ENCODE peak calls at places on chromosomes 4 and X, in four cellular contexts. One of them, this sample, is unnamed.

GRCh38 chrX:132470830-132471229 is 18.0 kb downstream of the MBNL3 start:
- DNase-seq in K562: no peak
- DNase-seq in HepG2: no peak
- DNase-seq in GM12878: no peak
- DNase-seq in this sample: no peak

GRCh38 chr4:94827481-94828110 is 69.8 kb downstream of the BMPR1B start:
- DNase-seq in GM12878: no peak
- DNase-seq in K562: peak
- DNase-seq in HepG2: no peak
- DNase-seq in this sample: peak

GRCh38 chr4:126850286-126850685 is 782.5 kb upstream of the INTU start:
- DNase-seq in HepG2: no peak
- DNase-seq in K562: peak
- DNase-seq in GM12878: no peak
- DNase-seq in this sample: peak

GRCh38 chr4:45453258-45453841 is 670.5 kb downstream of the GABRG1 start:
- DNase-seq in HepG2: peak
- DNase-seq in K562: no peak
- DNase-seq in GM12878: no peak
- DNase-seq in this sample: no peak

GRCh38 chrX:77160301-77160700 is 286.9 kb upstream of the FGF16 start:
- DNase-seq in K562: no peak
- DNase-seq in HepG2: no peak
- DNase-seq in GM12878: no peak
- DNase-seq in this sample: no peak

GRCh38 chrX:110000854-110001701 is 1.8 kb upstream of the TMEM164 start:
- DNase-seq in K562: no peak
- DNase-seq in HepG2: no peak
- DNase-seq in GM12878: no peak
- DNase-seq in this sample: no peak

GRCh38 chrX:72142094-72142843 is 10.6 kb upstream of the RTL5 start:
- DNase-seq in GM12878: no peak
- DNase-seq in K562: no peak
- DNase-seq in HepG2: no peak
- DNase-seq in this sample: no peak

GRCh38 chrX:369563-370101 is 17.1 kb downstream of the PPP2R3B start:
- DNase-seq in GM12878: no peak
- DNase-seq in HepG2: no peak
- DNase-seq in K562: peak
- DNase-seq in this sample: no peak

GRCh38 chr4:2289311-2289954 is 27.5 kb upstream of the MXD4 start:
- DNase-seq in HepG2: no peak
- DNase-seq in GM12878: no peak
- DNase-seq in K562: no peak
- DNase-seq in this sample: no peak

GRCh38 chr4:53886090-53886489 is 178.3 kb downstream of the CHIC2 start:
- DNase-seq in K562: no peak
- DNase-seq in GM12878: no peak
- DNase-seq in HepG2: peak
- DNase-seq in this sample: no peak

GRCh38 chr4:33882246-33882990 is 2361.9 kb downstream of the ARAP2 start:
- DNase-seq in GM12878: no peak
- DNase-seq in HepG2: no peak
- DNase-seq in K562: no peak
- DNase-seq in this sample: no peak

GRCh38 chr4:108103096-108103495 is 65.6 kb downstream of the LEF1 start:
- DNase-seq in HepG2: no peak
- DNase-seq in GM12878: no peak
- DNase-seq in K562: no peak
- DNase-seq in this sample: no peak

GRCh38 chrX:70421618-70422017 is 1.5 kb upstream of the GDPD2 start:
- DNase-seq in K562: no peak
- DNase-seq in HepG2: no peak
- DNase-seq in GM12878: no peak
- DNase-seq in this sample: no peak

DNA sequence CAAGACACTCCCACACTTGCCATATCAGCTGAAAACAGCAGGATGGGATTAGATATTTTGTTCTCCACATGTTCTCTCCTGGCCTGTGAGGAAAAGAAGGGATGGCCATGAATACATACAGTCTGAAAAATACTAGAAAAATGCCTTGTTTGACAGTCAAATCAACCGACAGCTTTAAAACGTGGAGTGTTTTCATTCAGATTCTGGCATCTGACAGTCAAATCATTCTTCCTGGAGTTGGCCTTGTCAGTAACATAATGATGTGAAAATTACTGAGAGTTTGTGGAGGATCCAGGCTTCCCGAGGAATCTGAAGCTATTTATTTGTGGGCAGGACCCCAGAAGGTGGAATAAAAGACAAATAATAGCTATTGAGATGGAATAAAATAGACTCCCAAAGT is 188.2 kb downstream of the LDB2 start:
- DNase-seq in GM12878: no peak
- DNase-seq in HepG2: no peak
- DNase-seq in K562: no peak
- DNase-seq in this sample: no peak
- TF ChIP-seq REST in GM12878: no peak
- TF ChIP-seq REST in HepG2: no peak
- TF ChIP-seq REST in K562: no peak
- TF ChIP-seq REST in this sample: no peak

GRCh38 chr4:128241425-128241913 is 46.1 kb downstream of the PGRMC2 start:
- DNase-seq in K562: no peak
- DNase-seq in HepG2: peak
- DNase-seq in GM12878: no peak
- DNase-seq in this sample: peak
- TF ChIP-seq KDM1A in K562: no peak
- TF ChIP-seq KDM1A in HepG2: no peak
- TF ChIP-seq KDM1A in GM12878: no peak
- TF ChIP-seq KDM1A in this sample: no peak

GRCh38 chr4:105943234-105943633 is 48.0 kb downstream of the NPNT start:
- DNase-seq in GM12878: no peak
- DNase-seq in K562: no peak
- DNase-seq in HepG2: no peak
- DNase-seq in this sample: no peak
- TF ChIP-seq REST in GM12878: no peak
- TF ChIP-seq REST in K562: no peak
- TF ChIP-seq REST in HepG2: no peak
- TF ChIP-seq REST in this sample: no peak

DNA sequence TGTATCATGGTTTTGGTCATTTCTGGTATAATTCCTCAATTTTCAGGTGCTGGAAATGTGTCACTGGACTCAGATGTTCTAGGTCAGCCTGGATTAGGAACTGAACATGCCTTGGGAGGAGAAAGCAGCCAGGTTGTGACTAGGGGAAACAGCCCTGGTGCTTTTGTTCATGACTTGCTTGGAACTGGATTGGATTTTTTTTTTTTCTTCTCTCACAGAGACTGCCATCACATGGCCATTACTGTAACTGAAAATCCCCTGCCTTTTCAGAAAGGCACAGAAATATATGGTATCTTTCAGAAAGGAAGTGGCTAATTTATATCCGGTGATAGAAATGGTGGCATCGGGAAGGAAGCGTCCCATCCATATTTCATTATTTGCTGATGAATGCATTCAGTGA is 34.6 kb downstream of the SEPTIN11 start:
- DNase-seq in HepG2: peak
- DNase-seq in GM12878: peak
- DNase-seq in K562: peak
- DNase-seq in this sample: no peak
- TF ChIP-seq KDM1A in HepG2: no peak
- TF ChIP-seq KDM1A in GM12878: no peak
- TF ChIP-seq KDM1A in K562: no peak
- TF ChIP-seq KDM1A in this sample: no peak

GRCh38 chr4:41258783-41259182 is 2.1 kb downstream of the UCHL1 start:
- DNase-seq in HepG2: peak
- DNase-seq in K562: no peak
- DNase-seq in GM12878: no peak
- DNase-seq in this sample: peak

GRCh38 chr4:41256131-41256739 is 493 bp upstream of the UCHL1 start:
- DNase-seq in GM12878: no peak
- DNase-seq in K562: no peak
- DNase-seq in HepG2: no peak
- DNase-seq in this sample: peak

GRCh38 chr4:41257257-41257900 is 651 bp downstream of the UCHL1 start:
- DNase-seq in GM12878: no peak
- DNase-seq in K562: no peak
- DNase-seq in HepG2: no peak
- DNase-seq in this sample: peak

GRCh38 chr4:41257901-41258300 is 1.2 kb downstream of the UCHL1 start:
- DNase-seq in HepG2: no peak
- DNase-seq in GM12878: no peak
- DNase-seq in K562: no peak
- DNase-seq in this sample: no peak

GRCh38 chr4:41256740-41257256 is at the start of gene UCHL1:
- DNase-seq in K562: no peak
- DNase-seq in GM12878: no peak
- DNase-seq in HepG2: no peak
- DNase-seq in this sample: peak
- TF ChIP-seq REST in K562: no peak
- TF ChIP-seq REST in GM12878: no peak
- TF ChIP-seq REST in HepG2: no peak
- TF ChIP-seq REST in this sample: peak

DNA sequence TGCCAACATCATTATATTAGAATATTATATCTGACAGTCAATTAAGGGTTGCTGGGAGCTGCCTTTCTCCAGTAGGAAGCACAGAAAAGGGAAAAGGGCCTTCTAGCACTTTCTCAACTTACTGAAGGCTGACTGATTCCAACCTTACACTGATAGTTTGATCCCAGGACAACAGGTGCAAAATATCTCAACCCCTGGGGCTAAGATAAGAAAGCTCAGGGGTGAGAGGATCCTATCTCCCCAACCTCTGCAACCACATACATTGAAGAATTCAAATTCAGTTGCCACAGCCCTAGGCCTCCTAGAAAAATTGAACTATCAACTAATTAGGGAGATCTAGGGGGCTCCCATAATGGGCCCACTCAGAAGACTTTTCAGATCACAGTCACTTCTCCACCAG is 179.1 kb upstream of the GPRIN3 start:
- DNase-seq in GM12878: no peak
- DNase-seq in HepG2: no peak
- DNase-seq in K562: no peak
- DNase-seq in this sample: no peak
- TF ChIP-seq KDM1A in GM12878: no peak
- TF ChIP-seq KDM1A in HepG2: no peak
- TF ChIP-seq KDM1A in K562: no peak
- TF ChIP-seq KDM1A in this sample: no peak

GRCh38 chr4:65839288-65839919 is 169.1 kb upstream of the EPHA5 start:
- DNase-seq in HepG2: no peak
- DNase-seq in GM12878: no peak
- DNase-seq in K562: no peak
- DNase-seq in this sample: no peak
- TF ChIP-seq REST in HepG2: no peak
- TF ChIP-seq REST in GM12878: no peak
- TF ChIP-seq REST in K562: no peak
- TF ChIP-seq REST in this sample: no peak

GRCh38 chrX:118167361-118167760 is 50.8 kb upstream of the KLHL13 start:
- DNase-seq in K562: no peak
- DNase-seq in GM12878: no peak
- DNase-seq in HepG2: no peak
- DNase-seq in this sample: no peak

DNA sequence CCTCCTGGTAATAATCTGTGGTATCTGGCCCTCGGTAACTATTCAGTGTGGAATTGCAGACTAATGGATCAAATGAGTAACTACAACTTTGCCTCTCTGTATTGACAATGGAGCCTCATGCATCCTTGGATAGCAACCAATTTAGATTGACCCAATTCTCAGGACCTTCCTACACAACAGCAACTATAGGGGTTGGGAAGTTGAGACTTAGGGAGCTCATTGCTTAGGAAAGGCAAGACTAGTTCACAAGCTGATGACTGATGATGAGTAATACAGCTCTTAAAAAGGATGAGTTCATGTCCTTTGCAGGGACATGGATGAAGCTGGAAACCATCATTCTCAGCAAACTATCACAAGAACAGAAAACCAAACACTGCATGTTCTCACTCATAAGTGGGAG is 47.5 kb upstream of the KLHL13 start:
- DNase-seq in K562: no peak
- DNase-seq in GM12878: no peak
- DNase-seq in HepG2: no peak
- DNase-seq in this sample: no peak
- TF ChIP-seq KDM1A in K562: no peak
- TF ChIP-seq KDM1A in GM12878: no peak
- TF ChIP-seq KDM1A in HepG2: no peak
- TF ChIP-seq KDM1A in this sample: no peak

DNA sequence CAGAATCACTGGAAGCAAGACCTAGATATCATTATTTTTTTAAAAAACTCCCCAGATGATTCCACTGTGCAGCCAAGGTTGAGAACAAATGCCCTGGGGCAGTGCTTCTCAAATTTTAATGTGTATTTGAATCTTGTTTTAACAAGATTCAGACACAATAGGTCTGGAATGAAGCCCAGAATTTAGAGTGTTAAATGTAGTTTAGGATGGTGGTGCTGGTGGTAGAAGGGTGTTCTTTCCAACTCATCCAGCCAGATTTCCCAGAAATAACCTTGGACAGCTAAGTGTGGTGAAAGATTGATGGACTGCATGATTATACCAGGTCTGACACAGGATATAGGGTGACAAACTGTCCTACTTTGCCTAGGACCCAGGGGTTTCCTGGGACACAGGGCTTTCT is 120.1 kb upstream of the MED14 start:
- DNase-seq in K562: no peak
- DNase-seq in GM12878: no peak
- DNase-seq in HepG2: no peak
- DNase-seq in this sample: no peak
- TF ChIP-seq REST in K562: no peak
- TF ChIP-seq REST in GM12878: no peak
- TF ChIP-seq REST in HepG2: no peak
- TF ChIP-seq REST in this sample: no peak

This sample was measured in A549.